ENCODE peak calls at places on chromosomes 5 and 9, in eight cellular contexts. O, N, B, Z, U, S, I and K are unnamed samples.

GRCh38 chr9:109908459-109909390 is 128.7 kb downstream of the PALM2AKAP2 start:
- DNase-seq in B (no peak), Z (no peak), N (peak), I (no peak), U (peak), O (no peak), S (no peak), K (no peak)

GRCh38 chr5:172868924-172869565 is 35.0 kb downstream of the ERGIC1 start:
- DNase-seq in B (peak), S (peak), O (peak), U (peak), Z (no peak), I (no peak), N (no peak), K (no peak)

GRCh38 chr5:156400542-156400941 is 73.6 kb downstream of the SGCD start:
- DNase-seq in O (no peak), S (no peak), B (no peak), U (no peak), Z (no peak), N (no peak), I (no peak), K (no peak)

GRCh38 chr5:169921370-169921769 is 58.9 kb downstream of the INSYN2B start:
- DNase-seq in I (no peak), U (no peak), O (no peak), S (no peak), Z (no peak), N (no peak), B (no peak), K (no peak)

GRCh38 chr9:27865031-27865438 is 291.8 kb upstream of the C9orf72 start:
- DNase-seq in N (no peak), O (peak), S (no peak), B (no peak), U (no peak), I (no peak), Z (no peak), K (no peak)

GRCh38 chr9:6739218-6739617 is 18.6 kb upstream of the KDM4C start:
- DNase-seq in Z (no peak), U (no peak), B (no peak), N (no peak), S (no peak), O (no peak), I (no peak), K (no peak)

GRCh38 chr9:131096490-131097258 is at the start of gene AIF1L:
- DNase-seq in S (no peak), U (no peak), Z (no peak), I (peak), O (no peak), B (no peak), N (no peak), K (peak)

GRCh38 chr5:159337291-159337974 is 7.1 kb upstream of the IL12B start:
- DNase-seq in N (peak), S (no peak), O (no peak), Z (peak), U (peak), I (no peak), B (no peak), K (no peak)

GRCh38 chr5:90015584-90016018 is 394.0 kb downstream of the CETN3 start:
- DNase-seq in Z (no peak), U (no peak), N (no peak), B (no peak), I (no peak), O (no peak), S (no peak), K (no peak)

GRCh38 chr9:129023036-129023907 is 4.9 kb downstream of the SH3GLB2 start:
- DNase-seq in B (peak), S (peak), N (peak), O (no peak), U (peak), I (no peak), Z (no peak), K (no peak)

GRCh38 chr9:37840560-37841194 is 40.1 kb downstream of the DCAF10 start:
- DNase-seq in Z (no peak), U (peak), S (no peak), I (no peak), O (no peak), B (no peak), N (peak), K (no peak)

GRCh38 chr5:81922790-81923398 is 48.9 kb upstream of the ATG10 start:
- DNase-seq in Z (no peak), S (no peak), O (no peak), I (no peak), N (no peak), B (no peak), U (no peak), K (no peak)

GRCh38 chr5:80569961-80570786 is at the start of gene ANKRD34B:
- DNase-seq in S (no peak), I (peak), U (peak), Z (no peak), O (no peak), B (no peak), N (no peak), K (peak)

GRCh38 chr5:57741326-57741725 is 258.7 kb upstream of the ACTBL2 start:
- DNase-seq in S (no peak), I (no peak), N (no peak), U (no peak), O (no peak), Z (no peak), B (no peak), K (no peak)

GRCh38 chr5:88660326-88660946 is 222.5 kb downstream of the MEF2C start:
- DNase-seq in I (peak), N (no peak), Z (no peak), O (no peak), S (no peak), U (peak), B (no peak), K (peak)

GRCh38 chr5:10424124-10424731 is 17.5 kb upstream of the ROPN1L start:
- DNase-seq in N (no peak), Z (peak), U (peak), B (no peak), I (peak), S (no peak), O (no peak), K (no peak)

GRCh38 chr5:54404568-54404967 is 50.9 kb upstream of the HSPB3 start:
- DNase-seq in N (no peak), S (no peak), Z (no peak), I (no peak), B (no peak), U (no peak), O (no peak), K (no peak)

GRCh38 chr5:134508521-134509195 is 16.8 kb upstream of the JADE2 start:
- DNase-seq in B (no peak), Z (no peak), O (no peak), S (no peak), U (no peak), N (no peak), I (no peak), K (no peak)

GRCh38 chr5:18744990-18745590 is 1110.8 kb downstream of the TAF11L14 start:
- DNase-seq in N (no peak), S (no peak), I (no peak), U (no peak), B (no peak), Z (peak), O (no peak), K (no peak)

GRCh38 chr5:75362474-75362975 is 25.5 kb downstream of the HMGCR start:
- DNase-seq in Z (no peak), B (no peak), U (no peak), S (no peak), I (no peak), O (no peak), N (no peak), K (no peak)

GRCh38 chr9:83754383-83754977 is 46.7 kb upstream of the UBQLN1 start:
- DNase-seq in Z (no peak), N (no peak), O (no peak), I (no peak), B (no peak), S (no peak), U (no peak), K (peak)

GRCh38 chr9:136831720-136832104 is 10.6 kb upstream of the AJM1 start:
- DNase-seq in S (no peak), O (no peak), N (no peak), U (no peak), B (no peak), I (no peak), Z (peak), K (no peak)

GRCh38 chr5:54159837-54160215 is 150.5 kb downstream of the ARL15 start:
- DNase-seq in Z (no peak), B (no peak), U (no peak), N (no peak), I (no peak), S (no peak), O (no peak), K (no peak)

GRCh38 chr5:33936381-33937016 is at the start of gene RXFP3:
- DNase-seq in B (no peak), I (no peak), Z (no peak), O (no peak), S (peak), N (no peak), U (peak), K (no peak)

GRCh38 chr5:164573397-164573796 is 1068.0 kb downstream of the MAT2B start:
- DNase-seq in U (no peak), B (no peak), S (no peak), N (no peak), O (no peak), Z (no peak), I (no peak), K (no peak)

GRCh38 chr5:38466444-38467189 is 89.8 kb downstream of the LIFR start:
- DNase-seq in O (peak), B (peak), I (no peak), N (no peak), S (peak), Z (no peak), U (no peak), K (no peak)

GRCh38 chr9:85402541-85402940 is 339.2 kb downstream of the AGTPBP1 start:
- DNase-seq in U (no peak), I (no peak), N (no peak), O (no peak), B (no peak), Z (no peak), S (no peak), K (no peak)

GRCh38 chr5:43839218-43839617 is 236.2 kb downstream of the NNT start:
- DNase-seq in U (peak), N (peak), I (no peak), S (no peak), B (no peak), O (no peak), Z (no peak), K (no peak)

GRCh38 chr5:150644496-150644895 is 4.0 kb downstream of the SYNPO start:
- DNase-seq in O (no peak), B (no peak), Z (no peak), S (no peak), I (no peak), U (no peak), N (no peak), K (no peak)

GRCh38 chr9:137171149-137172063 is at the start of gene TMEM210:
- DNase-seq in O (no peak), U (no peak), N (no peak), I (no peak), S (no peak), Z (no peak), B (no peak), K (peak)

GRCh38 chr5:39058984-39059565 is 15.1 kb downstream of the RICTOR start:
- DNase-seq in I (no peak), U (no peak), O (no peak), B (no peak), Z (no peak), S (no peak), N (no peak), K (no peak)

GRCh38 chr9:131179561-131180219 is 54.3 kb downstream of the NUP214 start:
- DNase-seq in Z (no peak), I (no peak), U (peak), N (peak), O (no peak), S (no peak), B (no peak), K (peak)

DNA sequence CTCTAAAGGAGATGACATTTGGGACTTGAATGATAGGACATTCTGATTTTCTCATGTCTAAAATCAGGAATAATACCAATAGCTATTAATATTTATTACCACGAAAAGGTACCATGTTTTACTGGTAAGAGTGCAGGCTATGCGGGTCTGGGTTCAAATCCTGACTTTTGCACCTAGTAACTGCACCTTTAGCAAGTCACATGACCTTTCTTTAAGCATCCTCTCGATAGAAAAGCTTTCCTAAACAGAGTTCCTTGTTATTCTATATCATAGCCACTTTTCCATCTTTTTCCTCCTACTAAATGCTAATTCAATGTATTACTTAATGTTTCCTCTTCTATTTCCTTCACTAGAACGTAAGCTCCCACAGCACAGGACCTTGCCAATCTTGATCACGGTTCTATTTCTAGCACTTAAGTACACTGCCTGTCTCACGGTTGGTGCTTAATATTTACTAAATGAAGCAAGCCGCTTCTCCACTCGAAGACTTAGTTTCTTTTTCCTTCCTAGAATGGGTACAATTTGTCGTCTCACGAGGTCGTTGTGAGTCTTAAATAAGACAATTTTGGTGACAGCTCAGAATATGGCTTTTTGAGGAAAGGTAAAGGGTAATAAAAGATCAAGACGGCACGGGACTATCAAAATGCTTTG is 816 bp downstream of the RBM18 start:
- DNase-seq in B (no peak), N (no peak), I (no peak), O (no peak), U (no peak), Z (no peak), S (no peak), K (no peak)
- TF ChIP-seq CTCF in B (no peak), N (no peak), I (no peak), O (no peak), U (no peak), Z (no peak), S (no peak), K (no peak)

GRCh38 chr5:102554728-102555127 is 55.9 kb upstream of the SLCO6A1 start:
- DNase-seq in B (no peak), N (no peak), U (no peak), S (no peak), Z (no peak), I (no peak), O (no peak), K (peak)
- TF ChIP-seq CTCF in B (no peak), N (no peak), U (no peak), S (no peak), Z (no peak), I (no peak), O (no peak), K (no peak)

GRCh38 chr5:142012186-142012785 is 541 bp downstream of the GNPDA1 start:
- DNase-seq in U (no peak), O (peak), I (peak), Z (peak), N (no peak), B (no peak), S (peak), K (no peak)
- TF ChIP-seq CTCF in U (peak), O (no peak), I (no peak), Z (peak), N (peak), B (no peak), S (peak), K (peak)

GRCh38 chr9:93505518-93506123 is 52.2 kb upstream of the FAM120AOS start:
- DNase-seq in N (no peak), Z (no peak), S (no peak), U (no peak), B (no peak), O (no peak), I (no peak), K (no peak)

GRCh38 chr9:93509084-93509483 is 55.7 kb upstream of the FAM120AOS start:
- DNase-seq in U (no peak), N (no peak), S (no peak), B (no peak), O (no peak), Z (no peak), I (no peak), K (no peak)

GRCh38 chr9:93510041-93510440 is 56.7 kb upstream of the FAM120AOS start:
- DNase-seq in S (no peak), Z (no peak), I (no peak), B (no peak), N (no peak), U (no peak), O (no peak), K (no peak)

GRCh38 chr9:93508207-93508606 is 54.8 kb upstream of the FAM120AOS start:
- DNase-seq in U (no peak), B (no peak), N (no peak), Z (no peak), I (no peak), S (no peak), O (no peak), K (no peak)

GRCh38 chr9:93507780-93508179 is 54.4 kb upstream of the FAM120AOS start:
- DNase-seq in U (no peak), N (no peak), B (no peak), Z (no peak), I (no peak), O (no peak), S (no peak), K (no peak)
- TF ChIP-seq CTCF in U (no peak), N (no peak), B (no peak), Z (no peak), I (no peak), O (no peak), S (no peak), K (no peak)